ENCODE peak calls at places on chromosomes 16 and 17, in six cellular contexts. L is CD8-positive, alpha-beta T cell; K is A549; J is sciatic nerve; U is KBM-7; C is T-helper 9 cell. Q is an unnamed sample.

GRCh38 chr17:29514792-29515191 is 52.0 kb downstream of the ABHD15 start:
- DNase-seq in L (no peak), K (no peak), J (no peak), U (no peak), C (no peak), Q (no peak)

GRCh38 chr17:42276609-42277341 is 584 bp upstream of the STAT5B start:
- DNase-seq in L (peak), K (peak), J (peak), U (peak), C (peak), Q (peak)

GRCh38 chr16:717651-718245 is 2.8 kb downstream of the METRN start:
- DNase-seq in L (no peak), K (no peak), J (no peak), U (no peak), C (no peak), Q (no peak)

GRCh38 chr16:15572329-15573001 is 70.5 kb downstream of the MARF1 start:
- DNase-seq in L (no peak), K (no peak), J (no peak), U (no peak), C (no peak), Q (no peak)

GRCh38 chr17:78428842-78429617 is 50.6 kb downstream of the PGS1 start:
- DNase-seq in L (no peak), K (no peak), J (no peak), U (no peak), C (no peak), Q (no peak)

GRCh38 chr17:50638851-50639767 is 4.4 kb downstream of the ABCC3 start:
- DNase-seq in L (no peak), K (peak), J (peak), U (peak), C (no peak), Q (no peak)

GRCh38 chr17:57849163-57849873 is 526 bp downstream of the MRPS23 start:
- DNase-seq in L (no peak), K (no peak), J (no peak), U (no peak), C (no peak), Q (no peak)

GRCh38 chr17:57601328-57601727 is 143.8 kb downstream of the CCDC182 start:
- DNase-seq in L (peak), K (no peak), J (no peak), U (no peak), C (no peak), Q (no peak)

GRCh38 chr16:67936124-67936875 is at the start of gene PSMB10:
- DNase-seq in L (peak), K (peak), J (peak), U (peak), C (peak), Q (peak)

GRCh38 chr16:87099001-87099740 is 218.0 kb downstream of the C16orf95 start:
- DNase-seq in L (no peak), K (no peak), J (no peak), U (no peak), C (no peak), Q (no peak)

GRCh38 chr16:20879175-20880053 is 20.7 kb downstream of the DCUN1D3 start:
- DNase-seq in L (no peak), K (peak), J (no peak), U (no peak), C (no peak), Q (no peak)

GRCh38 chr16:4338125-4338582 is 13.0 kb downstream of the PAM16 start:
- DNase-seq in L (no peak), K (no peak), J (no peak), U (no peak), C (no peak), Q (no peak)

GRCh38 chr16:16928532-16929101 is 542.1 kb downstream of the XYLT1 start:
- DNase-seq in L (no peak), K (no peak), J (no peak), U (peak), C (no peak), Q (no peak)

GRCh38 chr17:63405741-63406261 is 40.3 kb downstream of the CYB561 start:
- DNase-seq in L (no peak), K (peak), J (no peak), U (peak), C (no peak), Q (no peak)

GRCh38 chr16:88770459-88771293 is 14.3 kb downstream of the PIEZO1 start:
- DNase-seq in L (peak), K (no peak), J (no peak), U (peak), C (no peak), Q (peak)

GRCh38 chr16:10681310-10682308 is 13.1 kb downstream of the TEKT5 start:
- DNase-seq in L (no peak), K (no peak), J (no peak), U (no peak), C (no peak), Q (no peak)

GRCh38 chr16:52293209-52293608 is 253.7 kb downstream of the TOX3 start:
- DNase-seq in L (no peak), K (no peak), J (no peak), U (no peak), C (no peak), Q (no peak)

GRCh38 chr17:81346090-81346907 is 49.0 kb upstream of the BAHCC1 start:
- DNase-seq in L (peak), K (peak), J (peak), U (peak), C (peak), Q (peak)

Q was measured in CD14-positive monocyte.